ENCODE peak calls at places on chromosomes 6 and 20, in seven cellular contexts. One of them, this sample, is unnamed.

GRCh38 chr20:19676202-19676601 is 81.9 kb upstream of the RIN2 start:
- DNase-seq in transverse colon: no peak
- DNase-seq in ovary: no peak
- DNase-seq in A549: no peak
- DNase-seq in H1: no peak
- DNase-seq in tibial nerve: no peak
- DNase-seq in K562: no peak
- DNase-seq in this sample: no peak

GRCh38 chr6:151325075-151326050 is 66.0 kb downstream of the ZBTB2 start:
- DNase-seq in transverse colon: peak; percentile 45
- DNase-seq in ovary: peak; percentile 82
- DNase-seq in A549: peak; percentile 44
- DNase-seq in H1: no peak
- DNase-seq in tibial nerve: peak; percentile 60
- DNase-seq in K562: no peak
- DNase-seq in this sample: peak; percentile 82

GRCh38 chr6:110658621-110659211 is 156.6 kb downstream of the CDK19 start:
- DNase-seq in transverse colon: no peak
- DNase-seq in ovary: no peak
- DNase-seq in A549: no peak
- DNase-seq in H1: no peak
- DNase-seq in tibial nerve: no peak
- DNase-seq in K562: no peak
- DNase-seq in this sample: no peak

GRCh38 chr6:3356056-3356823 is 97.5 kb downstream of the PSMG4 start:
- DNase-seq in transverse colon: peak; percentile 77
- DNase-seq in ovary: peak; percentile 75
- DNase-seq in A549: peak; percentile 68
- DNase-seq in H1: peak; percentile 43
- DNase-seq in tibial nerve: peak; percentile 64
- DNase-seq in K562: peak; percentile 78
- DNase-seq in this sample: peak; percentile 87

GRCh38 chr6:139597781-139598368 is 223.4 kb upstream of the CITED2 start:
- DNase-seq in transverse colon: peak; percentile 86
- DNase-seq in ovary: peak; percentile 81
- DNase-seq in A549: peak; percentile 17
- DNase-seq in H1: no peak
- DNase-seq in tibial nerve: peak; percentile 53
- DNase-seq in K562: peak; percentile 32
- DNase-seq in this sample: peak; percentile 81

GRCh38 chr20:38303908-38304379 is at the start of gene BPI:
- DNase-seq in transverse colon: no peak
- DNase-seq in ovary: no peak
- DNase-seq in A549: no peak
- DNase-seq in H1: no peak
- DNase-seq in tibial nerve: no peak
- DNase-seq in K562: peak; percentile 12
- DNase-seq in this sample: no peak

GRCh38 chr20:37567671-37568588 is 40.3 kb upstream of the BLCAP start:
- DNase-seq in transverse colon: no peak
- DNase-seq in ovary: no peak
- DNase-seq in A549: no peak
- DNase-seq in H1: no peak
- DNase-seq in tibial nerve: no peak
- DNase-seq in K562: peak; percentile 41
- DNase-seq in this sample: no peak

GRCh38 chr6:1575213-1576041 is 34.3 kb upstream of the FOXC1 start:
- DNase-seq in transverse colon: no peak
- DNase-seq in ovary: peak; percentile 66
- DNase-seq in A549: no peak
- DNase-seq in H1: no peak
- DNase-seq in tibial nerve: no peak
- DNase-seq in K562: no peak
- DNase-seq in this sample: no peak

GRCh38 chr20:3168079-3168828 is 5.1 kb downstream of the LZTS3 start:
- DNase-seq in transverse colon: peak; percentile 64
- DNase-seq in ovary: no peak
- DNase-seq in A549: no peak
- DNase-seq in H1: peak; percentile 46
- DNase-seq in tibial nerve: no peak
- DNase-seq in K562: no peak
- DNase-seq in this sample: no peak

GRCh38 chr6:5517781-5518180 is 256.5 kb downstream of the FARS2 start:
- DNase-seq in transverse colon: no peak
- DNase-seq in ovary: no peak
- DNase-seq in A549: no peak
- DNase-seq in H1: no peak
- DNase-seq in tibial nerve: no peak
- DNase-seq in K562: no peak
- DNase-seq in this sample: no peak

GRCh38 chr20:1505361-1505760 is 14.1 kb upstream of the SIRPB2 start:
- DNase-seq in transverse colon: no peak
- DNase-seq in ovary: no peak
- DNase-seq in A549: no peak
- DNase-seq in H1: no peak
- DNase-seq in tibial nerve: no peak
- DNase-seq in K562: no peak
- DNase-seq in this sample: no peak

GRCh38 chr6:111592726-111593515 is 12.8 kb downstream of the TRAF3IP2 start:
- DNase-seq in transverse colon: no peak
- DNase-seq in ovary: no peak
- DNase-seq in A549: no peak
- DNase-seq in H1: no peak
- DNase-seq in tibial nerve: no peak
- DNase-seq in K562: no peak
- DNase-seq in this sample: no peak

GRCh38 chr6:158762787-158763439 is 56.3 kb downstream of the EZR start:
- DNase-seq in transverse colon: no peak
- DNase-seq in ovary: no peak
- DNase-seq in A549: no peak
- DNase-seq in H1: no peak
- DNase-seq in tibial nerve: peak; percentile 33
- DNase-seq in K562: peak; percentile 85
- DNase-seq in this sample: peak; percentile 64

GRCh38 chr6:132813173-132813856 is 1.1 kb upstream of the RPS12 start:
- DNase-seq in transverse colon: peak; percentile 49
- DNase-seq in ovary: peak; percentile 50
- DNase-seq in A549: no peak
- DNase-seq in H1: no peak
- DNase-seq in tibial nerve: no peak
- DNase-seq in K562: peak; percentile 58
- DNase-seq in this sample: no peak

GRCh38 chr6:139378226-139378625 is 3.8 kb upstream of the CITED2 start:
- DNase-seq in transverse colon: no peak
- DNase-seq in ovary: no peak
- DNase-seq in A549: no peak
- DNase-seq in H1: no peak
- DNase-seq in tibial nerve: no peak
- DNase-seq in K562: no peak
- DNase-seq in this sample: no peak

GRCh38 chr20:3749689-3750639 is 17.5 kb downstream of the HSPA12B start:
- DNase-seq in transverse colon: no peak
- DNase-seq in ovary: no peak
- DNase-seq in A549: peak; percentile 98
- DNase-seq in H1: peak; percentile 46
- DNase-seq in tibial nerve: no peak
- DNase-seq in K562: peak; percentile 23
- DNase-seq in this sample: no peak

GRCh38 chr20:57589123-57589727 is 28.3 kb downstream of the PCK1 start:
- DNase-seq in transverse colon: no peak
- DNase-seq in ovary: no peak
- DNase-seq in A549: no peak
- DNase-seq in H1: no peak
- DNase-seq in tibial nerve: no peak
- DNase-seq in K562: no peak
- DNase-seq in this sample: no peak

GRCh38 chr20:13392391-13392790 is 171.3 kb downstream of the ISM1 start:
- DNase-seq in transverse colon: no peak
- DNase-seq in ovary: no peak
- DNase-seq in A549: no peak
- DNase-seq in H1: no peak
- DNase-seq in tibial nerve: no peak
- DNase-seq in K562: no peak
- DNase-seq in this sample: no peak

GRCh38 chr6:107981695-107982094 is 23.7 kb upstream of the SEC63 start:
- DNase-seq in transverse colon: no peak
- DNase-seq in ovary: no peak
- DNase-seq in A549: no peak
- DNase-seq in H1: no peak
- DNase-seq in tibial nerve: no peak
- DNase-seq in K562: no peak
- DNase-seq in this sample: no peak

GRCh38 chr6:47174502-47175023 is 132.4 kb upstream of the ADGRF1 start:
- DNase-seq in transverse colon: no peak
- DNase-seq in ovary: no peak
- DNase-seq in A549: no peak
- DNase-seq in H1: no peak
- DNase-seq in tibial nerve: no peak
- DNase-seq in K562: no peak
- DNase-seq in this sample: no peak

GRCh38 chr6:47165918-47166317 is 123.8 kb upstream of the ADGRF1 start:
- DNase-seq in transverse colon: no peak
- DNase-seq in ovary: no peak
- DNase-seq in A549: no peak
- DNase-seq in H1: no peak
- DNase-seq in tibial nerve: no peak
- DNase-seq in K562: no peak
- DNase-seq in this sample: no peak

GRCh38 chr6:47168176-47168575 is 126.0 kb upstream of the ADGRF1 start:
- DNase-seq in transverse colon: peak; percentile 18
- DNase-seq in ovary: no peak
- DNase-seq in A549: peak; percentile 66
- DNase-seq in H1: no peak
- DNase-seq in tibial nerve: no peak
- DNase-seq in K562: peak; percentile 30
- DNase-seq in this sample: no peak

GRCh38 chr6:47164877-47165276 is 122.7 kb upstream of the ADGRF1 start:
- DNase-seq in transverse colon: no peak
- DNase-seq in ovary: no peak
- DNase-seq in A549: no peak
- DNase-seq in H1: no peak
- DNase-seq in tibial nerve: no peak
- DNase-seq in K562: no peak
- DNase-seq in this sample: no peak

GRCh38 chr6:47169785-47170685 is 127.9 kb upstream of the ADGRF1 start:
- DNase-seq in transverse colon: no peak
- DNase-seq in ovary: no peak
- DNase-seq in A549: no peak
- DNase-seq in H1: no peak
- DNase-seq in tibial nerve: no peak
- DNase-seq in K562: no peak
- DNase-seq in this sample: no peak
- TF ChIP-seq EP300 in transverse colon: no peak
- TF ChIP-seq EP300 in ovary: no peak
- TF ChIP-seq EP300 in A549: no peak
- TF ChIP-seq EP300 in H1: no peak
- TF ChIP-seq EP300 in tibial nerve: no peak
- TF ChIP-seq EP300 in K562: no peak
- TF ChIP-seq EP300 in this sample: no peak

GRCh38 chr6:57089265-57089664 is 723 bp upstream of the ZNF451 start:
- DNase-seq in transverse colon: no peak
- DNase-seq in ovary: no peak
- DNase-seq in A549: no peak
- DNase-seq in H1: no peak
- DNase-seq in tibial nerve: no peak
- DNase-seq in K562: no peak
- DNase-seq in this sample: no peak
- TF ChIP-seq POLR2A in transverse colon: no peak
- TF ChIP-seq POLR2A in ovary: no peak
- TF ChIP-seq POLR2A in A549: no peak
- TF ChIP-seq POLR2A in H1: no peak
- TF ChIP-seq POLR2A in tibial nerve: no peak
- TF ChIP-seq POLR2A in K562: no peak
- TF ChIP-seq POLR2A in this sample: no peak

GRCh38 chr6:32108094-32108627 is 977 bp downstream of the TNXB start:
- DNase-seq in transverse colon: peak; percentile 48
- DNase-seq in ovary: peak; percentile 78
- DNase-seq in A549: no peak
- DNase-seq in H1: no peak
- DNase-seq in tibial nerve: peak; percentile 72
- DNase-seq in K562: peak; percentile 67
- DNase-seq in this sample: peak; percentile 90
- TF ChIP-seq EP300 in transverse colon: no peak
- TF ChIP-seq EP300 in ovary: peak; percentile 84
- TF ChIP-seq EP300 in A549: no peak
- TF ChIP-seq EP300 in H1: no peak
- TF ChIP-seq EP300 in tibial nerve: peak; percentile 77
- TF ChIP-seq EP300 in K562: no peak
- TF ChIP-seq EP300 in this sample: no peak

DNA sequence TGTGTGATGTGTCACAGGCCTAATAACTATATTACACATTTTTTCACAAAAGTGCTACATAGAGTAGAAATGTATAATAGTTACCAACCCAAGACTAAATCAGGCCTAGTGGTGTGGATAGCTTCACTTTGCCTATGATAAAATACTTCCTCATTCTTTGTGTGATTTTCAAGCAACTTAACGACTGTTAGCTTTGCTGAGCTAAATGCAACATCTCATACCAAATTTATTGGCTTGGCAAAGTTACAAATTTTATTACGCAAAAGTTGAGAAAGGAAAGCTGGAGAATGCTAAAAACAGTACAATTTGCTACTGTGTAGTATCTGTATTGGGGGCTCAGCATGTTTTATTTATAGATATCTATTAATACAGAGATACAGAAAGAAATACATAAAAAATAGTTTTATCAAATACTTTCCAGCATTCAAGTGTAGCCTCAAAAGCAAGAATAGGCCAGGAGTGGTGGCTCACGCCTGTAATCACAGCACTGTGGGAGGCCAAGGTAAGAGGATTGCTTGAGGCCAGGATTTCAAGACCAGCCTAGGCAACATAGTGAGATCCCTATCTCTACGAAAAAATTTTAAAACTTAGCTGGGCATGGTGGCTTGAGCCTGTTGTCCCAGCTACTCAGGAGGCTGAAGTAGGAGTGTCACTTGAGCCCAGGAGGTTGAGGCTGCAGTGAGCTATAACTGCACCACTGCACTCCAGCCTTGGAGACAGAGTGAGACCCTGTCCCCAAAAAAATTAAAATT is 3.6 kb upstream of the EDN1 start:
- DNase-seq in transverse colon: no peak
- DNase-seq in ovary: no peak
- DNase-seq in A549: no peak
- DNase-seq in H1: no peak
- DNase-seq in tibial nerve: no peak
- DNase-seq in K562: no peak
- DNase-seq in this sample: no peak
- TF ChIP-seq POLR2A in transverse colon: no peak
- TF ChIP-seq POLR2A in ovary: no peak
- TF ChIP-seq POLR2A in A549: no peak
- TF ChIP-seq POLR2A in H1: no peak
- TF ChIP-seq POLR2A in tibial nerve: no peak
- TF ChIP-seq POLR2A in K562: no peak
- TF ChIP-seq POLR2A in this sample: no peak

This sample was measured in suprapubic skin.